ENCODE peak calls at places on chromosome 1, in four cellular contexts. V is amniotic stem cell, D is A549, G is keratinocyte. Q is an unnamed sample.

GRCh38 chr1:31787261-31787660 is 23.1 kb upstream of the ADGRB2 start:
- DNase-seq in D (no peak), G (no peak), V (no peak), Q (no peak)

GRCh38 chr1:156126043-156126700 is 11.7 kb downstream of the LMNA start:
- DNase-seq in G (peak; percentile 90), V (peak; percentile 83), D (peak; percentile 96), Q (no peak)

GRCh38 chr1:184771190-184771691 is 16.6 kb upstream of the EDEM3 start:
- DNase-seq in V (no peak), D (no peak), G (no peak), Q (no peak)

GRCh38 chr1:75361260-75361659 is 227.1 kb downstream of the LHX8 start:
- DNase-seq in D (no peak), G (no peak), V (no peak), Q (no peak)

GRCh38 chr1:55382699-55383377 is 167.7 kb upstream of the USP24 start:
- DNase-seq in G (no peak), D (no peak), V (no peak), Q (no peak)

GRCh38 chr1:20873311-20873710 is 86.2 kb upstream of the HP1BP3 start:
- DNase-seq in G (no peak), V (no peak), D (no peak), Q (no peak)

GRCh38 chr1:2607681-2608041 is 21.1 kb downstream of the PRXL2B start:
- DNase-seq in D (no peak), G (no peak), V (no peak), Q (no peak)

GRCh38 chr1:200837931-200838571 is 34.7 kb upstream of the GPR25 start:
- DNase-seq in V (no peak), D (peak; percentile 17), G (no peak), Q (peak; percentile 8)

GRCh38 chr1:901108-901859 is 22.4 kb upstream of the SAMD11 start:
- DNase-seq in V (no peak), D (no peak), G (no peak), Q (no peak)

GRCh38 chr1:230422221-230422981 is 3.7 kb downstream of the PGBD5 start:
- DNase-seq in G (no peak), V (no peak), D (no peak), Q (no peak)

GRCh38 chr1:61472876-61473275 is 252.1 kb downstream of the TM2D1 start:
- DNase-seq in V (no peak), D (no peak), G (no peak), Q (no peak)

GRCh38 chr1:153538315-153538821 is 2.4 kb downstream of the S100A5 start:
- DNase-seq in V (no peak), G (no peak), D (no peak), Q (no peak)

GRCh38 chr1:32920833-32921232 is 19.6 kb upstream of the TMEM54 start:
- DNase-seq in D (no peak), G (no peak), V (no peak), Q (no peak)

GRCh38 chr1:200873116-200873670 is 412 bp downstream of the GPR25 start:
- DNase-seq in D (no peak), V (no peak), G (no peak), Q (no peak)

GRCh38 chr1:30518186-30518585 is 205.2 kb downstream of the MATN1 start:
- DNase-seq in V (no peak), D (no peak), G (no peak), Q (no peak)

GRCh38 chr1:68777850-68778249 is 281.0 kb upstream of the DEPDC1 start:
- DNase-seq in V (no peak), G (no peak), D (no peak), Q (no peak)

Q was measured in LNCaP clone FGC.